ENCODE peak calls at places on chromosome 1, in seven cellular contexts. Q is omental fat pad, Z is EL, E is neural progenitor cell, R is Daoy, X is Peyer's patch, O is NCI-H226. I is an unnamed sample.

GRCh38 chr1:88875595-88875994 is 15.8 kb downstream of the GTF2B start:
- DNase-seq in Q (no peak), Z (no peak), E (no peak), R (no peak), X (no peak), O (no peak), I (no peak)

GRCh38 chr1:19485362-19486187 is at the start of gene CAPZB:
- DNase-seq in Q (peak), Z (peak), E (peak), R (peak), X (peak), O (peak), I (peak)

GRCh38 chr1:40257313-40257687 is 736 bp upstream of the ZMPSTE24 start:
- DNase-seq in Q (no peak), Z (no peak), E (no peak), R (no peak), X (peak), O (no peak), I (peak)

GRCh38 chr1:1208713-1209433 is 2.5 kb upstream of the TNFRSF18 start:
- DNase-seq in Q (no peak), Z (peak), E (no peak), R (peak), X (peak), O (no peak), I (no peak)

GRCh38 chr1:203133969-203134725 is 6.6 kb downstream of the ADORA1 start:
- DNase-seq in Q (no peak), Z (no peak), E (peak), R (no peak), X (peak), O (peak), I (no peak)

GRCh38 chr1:178768423-178768822 is 43.4 kb downstream of the RALGPS2 start:
- DNase-seq in Q (no peak), Z (peak), E (peak), R (peak), X (no peak), O (no peak), I (no peak)

GRCh38 chr1:180229483-180230415 is at the start of gene LHX4:
- DNase-seq in Q (no peak), Z (peak), E (peak), R (peak), X (no peak), O (peak), I (no peak)

GRCh38 chr1:100354971-100355394 is 2.7 kb downstream of the CDC14A start:
- DNase-seq in Q (no peak), Z (peak), E (peak), R (peak), X (peak), O (peak), I (peak)

GRCh38 chr1:31814631-31815306 is 1.1 kb downstream of the SPOCD1 start:
- DNase-seq in Q (no peak), Z (no peak), E (no peak), R (no peak), X (peak), O (no peak), I (no peak)

GRCh38 chr1:19436716-19437476 is 48.4 kb downstream of the CAPZB start:
- DNase-seq in Q (peak), Z (peak), E (no peak), R (no peak), X (peak), O (no peak), I (peak)

GRCh38 chr1:231393668-231394067 is 28.4 kb downstream of the EGLN1 start:
- DNase-seq in Q (no peak), Z (no peak), E (no peak), R (no peak), X (no peak), O (peak), I (no peak)

GRCh38 chr1:218494000-218494399 is 148.9 kb downstream of the TGFB2 start:
- DNase-seq in Q (no peak), Z (no peak), E (peak), R (no peak), X (no peak), O (no peak), I (no peak)

GRCh38 chr1:115507256-115507589 is 134.5 kb upstream of the VANGL1 start:
- DNase-seq in Q (no peak), Z (peak), E (peak), R (peak), X (no peak), O (no peak), I (no peak)

GRCh38 chr1:30652151-30652915 is 71.1 kb downstream of the MATN1 start:
- DNase-seq in Q (no peak), Z (no peak), E (peak), R (peak), X (no peak), O (peak), I (no peak)

GRCh38 chr1:111082421-111083192 is 57.3 kb downstream of the DRAM2 start:
- DNase-seq in Q (no peak), Z (peak), E (no peak), R (no peak), X (no peak), O (peak), I (no peak)